ENCODE peak calls at places on chromosome 13, in five cellular contexts. Y, E, O, M and A are unnamed samples.

GRCh38 chr13:107590556-107590955 is 624.8 kb downstream of the LIG4 start:
- DNase-seq in E (no peak), M (no peak), O (no peak), Y (no peak), A (no peak)

GRCh38 chr13:79831556-79831955 is 350.6 kb downstream of the NDFIP2 start:
- DNase-seq in Y (no peak), E (no peak), O (no peak), M (no peak), A (no peak)

GRCh38 chr13:87426737-87427136 is 244.4 kb upstream of the SLITRK5 start:
- DNase-seq in O (no peak), M (no peak), E (peak; percentile 9), Y (no peak), A (no peak)

GRCh38 chr13:65670014-65670625 is 1560.0 kb downstream of the PCDH9 start:
- DNase-seq in O (no peak), M (no peak), E (no peak), Y (no peak), A (no peak)

GRCh38 chr13:25167349-25167748 is 4.7 kb downstream of the AMER2 start:
- DNase-seq in O (no peak), Y (no peak), M (no peak), E (no peak), A (no peak)

GRCh38 chr13:95049772-95050171 is 251.5 kb downstream of the ABCC4 start:
- DNase-seq in E (no peak), Y (no peak), M (no peak), O (no peak), A (no peak)

GRCh38 chr13:99614465-99614885 is 113.2 kb downstream of the TM9SF2 start:
- DNase-seq in E (peak; percentile 66), O (no peak), M (peak; percentile 5), Y (peak; percentile 64), A (peak; percentile 73)

GRCh38 chr13:39105110-39105509 is 66.9 kb downstream of the NHLRC3 start:
- DNase-seq in E (no peak), Y (no peak), M (no peak), O (no peak), A (no peak)

GRCh38 chr13:114063545-114064515 is 68.6 kb downstream of the RASA3 start:
- DNase-seq in Y (peak; percentile 79), M (no peak), E (no peak), O (peak; percentile 85), A (no peak)

GRCh38 chr13:92952161-92952560 is 274.4 kb upstream of the GPC6 start:
- DNase-seq in O (no peak), Y (no peak), M (no peak), E (no peak), A (no peak)

GRCh38 chr13:105979131-105979530 is 556.3 kb downstream of the EFNB2 start:
- DNase-seq in Y (no peak), O (no peak), M (no peak), E (no peak), A (no peak)

GRCh38 chr13:78679329-78679728 is 20.4 kb upstream of the OBI1 start:
- DNase-seq in E (no peak), M (no peak), O (no peak), Y (no peak), A (no peak)

GRCh38 chr13:51502206-51502651 is 49.4 kb upstream of the INTS6 start:
- DNase-seq in E (no peak), Y (no peak), M (no peak), O (no peak), A (no peak)

GRCh38 chr13:98129059-98129741 is 13.7 kb upstream of the FARP1 start:
- DNase-seq in E (no peak), Y (no peak), M (no peak), O (no peak), A (no peak)

GRCh38 chr13:66994097-66994496 is 236.0 kb downstream of the PCDH9 start:
- DNase-seq in O (peak; percentile 88), E (peak; percentile 95), Y (peak; percentile 54), M (no peak), A (peak; percentile 57)

GRCh38 chr13:75481176-75482069 is 546 bp downstream of the TBC1D4 start:
- DNase-seq in M (no peak), O (no peak), Y (peak; percentile 48), E (peak; percentile 68), A (peak; percentile 74)

GRCh38 chr13:111911754-111912452 is 155.0 kb upstream of the SOX1 start:
- DNase-seq in Y (peak; percentile 13), O (peak; percentile 30), E (no peak), M (no peak), A (peak; percentile 16)

GRCh38 chr13:106867249-106867648 is 299.3 kb upstream of the ARGLU1 start:
- DNase-seq in Y (no peak), E (peak; percentile 16), O (peak; percentile 51), M (no peak), A (peak; percentile 19)

GRCh38 chr13:26538363-26539317 is 18.8 kb upstream of the WASF3 start:
- DNase-seq in Y (no peak), E (no peak), O (no peak), M (no peak), A (no peak)

GRCh38 chr13:27446986-27447583 is 3.3 kb downstream of the MTIF3 start:
- DNase-seq in Y (peak; percentile 78), O (no peak), E (no peak), M (no peak), A (no peak)

GRCh38 chr13:27006519-27007161 is 165.0 kb downstream of the USP12 start:
- DNase-seq in O (peak; percentile 55), M (no peak), E (peak; percentile 55), Y (no peak), A (peak; percentile 74)

GRCh38 chr13:26449063-26449848 is 108.2 kb upstream of the WASF3 start:
- DNase-seq in O (no peak), E (no peak), Y (no peak), M (no peak), A (no peak)

GRCh38 chr13:113166266-113166665 is 7.8 kb downstream of the PROZ start:
- DNase-seq in M (no peak), O (no peak), E (no peak), Y (no peak), A (no peak)

GRCh38 chr13:19927117-19927734 is 31.3 kb upstream of the ZMYM2 start:
- DNase-seq in Y (no peak), O (no peak), E (peak; percentile 50), M (no peak), A (peak; percentile 53)

GRCh38 chr13:45521292-45521691 is 56.6 kb downstream of the COG3 start:
- DNase-seq in M (no peak), Y (no peak), E (no peak), O (no peak), A (no peak)

GRCh38 chr13:37944476-37945442 is 75.2 kb upstream of the TRPC4 start:
- DNase-seq in Y (no peak), O (no peak), E (peak; percentile 9), M (no peak), A (no peak)

GRCh38 chr13:59208405-59209195 is 955.1 kb downstream of the DIAPH3 start:
- DNase-seq in M (no peak), Y (no peak), O (no peak), E (no peak), A (no peak)

GRCh38 chr13:57716295-57716694 is 84.8 kb downstream of the PCDH17 start:
- DNase-seq in O (no peak), E (peak; percentile 81), M (no peak), Y (no peak), A (peak; percentile 6)

GRCh38 chr13:53137777-53138176 is 109.2 kb downstream of the OLFM4 start:
- DNase-seq in E (no peak), M (no peak), O (no peak), Y (no peak), A (no peak)

GRCh38 chr13:21142766-21143165 is 33.6 kb downstream of the SKA3 start:
- DNase-seq in E (no peak), Y (no peak), O (no peak), M (no peak), A (no peak)
- H3K4me3 ChIP-seq in E (peak overlapping the region; percentile 34), Y (no peak overlapping the region), O (no peak overlapping the region), M (no peak overlapping the region), A (no peak overlapping the region)

GRCh38 chr13:77387607-77388200 is 60.8 kb upstream of the MYCBP2 start:
- DNase-seq in Y (no peak), E (no peak), O (no peak), M (no peak), A (no peak)

GRCh38 chr13:77383097-77383496 is 56.2 kb upstream of the MYCBP2 start:
- DNase-seq in Y (no peak), M (no peak), E (peak; percentile 52), O (no peak), A (no peak)

GRCh38 chr13:77386880-77387606 is 60.1 kb upstream of the MYCBP2 start:
- DNase-seq in E (no peak), M (no peak), Y (no peak), O (no peak), A (no peak)

GRCh38 chr13:77384999-77385398 is 58.1 kb upstream of the MYCBP2 start:
- DNase-seq in E (no peak), O (no peak), M (no peak), Y (no peak), A (no peak)

GRCh38 chr13:77386046-77386445 is 59.2 kb upstream of the MYCBP2 start:
- DNase-seq in Y (no peak), E (no peak), O (no peak), M (no peak), A (no peak)
- H3K4me3 ChIP-seq in Y (no peak overlapping the region), E (no peak overlapping the region), O (no peak overlapping the region), M (no peak overlapping the region), A (no peak overlapping the region)

GRCh38 chr13:23570099-23570926 is at the start of gene TNFRSF19:
- DNase-seq in M (no peak), O (peak; percentile 68), Y (no peak), E (peak; percentile 26), A (no peak)

GRCh38 chr13:23574421-23574820 is 4.2 kb downstream of the TNFRSF19 start:
- DNase-seq in M (no peak), O (no peak), E (no peak), Y (no peak), A (no peak)

GRCh38 chr13:23567792-23568480 is 2.3 kb upstream of the TNFRSF19 start:
- DNase-seq in E (no peak), M (no peak), O (no peak), Y (no peak), A (no peak)

GRCh38 chr13:23575632-23576031 is 5.4 kb downstream of the TNFRSF19 start:
- DNase-seq in O (no peak), M (no peak), Y (no peak), E (no peak), A (no peak)

GRCh38 chr13:23570931-23571330 is 719 bp downstream of the TNFRSF19 start:
- DNase-seq in Y (no peak), E (no peak), M (no peak), O (no peak), A (no peak)
- H3K4me3 ChIP-seq in Y (no peak overlapping the region), E (no peak overlapping the region), M (no peak overlapping the region), O (no peak overlapping the region), A (no peak overlapping the region)

DNA sequence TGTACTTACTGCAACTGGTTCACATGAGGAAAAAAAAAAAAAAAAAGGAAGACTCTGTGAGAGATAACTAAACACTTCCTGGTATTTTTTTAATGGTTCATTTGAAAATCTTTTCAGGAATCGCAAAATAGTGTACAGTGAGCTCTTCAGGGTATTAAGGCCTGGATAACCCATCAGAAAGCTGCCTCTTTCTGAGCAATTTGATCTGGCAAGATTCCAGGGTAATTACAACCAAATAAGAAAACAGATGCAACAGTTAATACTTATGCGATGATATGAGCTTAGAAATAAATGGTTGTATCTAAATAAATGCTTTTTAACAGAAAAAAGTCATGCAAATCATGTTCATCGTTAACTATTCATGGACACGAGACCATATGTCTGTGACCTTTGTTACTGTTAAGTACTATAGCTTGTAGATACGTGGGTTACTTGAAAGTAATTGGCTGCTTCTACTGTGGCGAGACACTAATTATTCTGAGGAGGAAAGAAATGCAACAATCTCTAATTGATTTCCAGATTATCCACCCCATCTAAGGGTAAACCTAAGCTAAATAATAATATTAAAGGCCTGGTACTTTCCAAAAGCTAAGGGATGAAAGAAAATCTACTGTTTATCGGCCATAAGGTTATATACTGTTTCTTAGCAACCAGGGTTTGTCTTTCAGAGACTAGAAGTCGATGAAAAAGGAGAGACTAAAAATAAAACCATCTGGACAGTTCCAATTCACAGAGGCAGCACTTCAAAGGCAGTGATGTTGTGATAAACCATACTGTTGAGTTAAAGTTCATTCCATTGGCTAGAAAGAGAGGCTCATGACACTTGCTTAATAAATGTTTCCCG is 1.7 kb downstream of the EPSTI1 start:
- DNase-seq in E (no peak), O (no peak), M (no peak), Y (no peak), A (no peak)
- H3K4me3 ChIP-seq in E (no peak overlapping the region), O (no peak overlapping the region), M (peak overlapping the region; percentile 62), Y (peak overlapping the region; percentile 52), A (no peak overlapping the region)